ENCODE peak calls at places on chromosome 9, in ten cellular contexts. T is GM23338, F is hepatocyte, R is gastrocnemius medialis, W is right lobe of liver, N is left ventricle myocardium inferior, S is kidney, Y is tibial artery, D is Panc1, I is breast epithelium. J is an unnamed sample.

GRCh38 chr9:69090943-69091342 is 55.4 kb downstream of the FXN start:
- DNase-seq in T (no peak), I (no peak), N (no peak), W (no peak), R (no peak), D (no peak), S (no peak), Y (no peak), F (no peak), J (no peak)

GRCh38 chr9:88831783-88832407 is 159.4 kb upstream of the S1PR3 start:
- DNase-seq in N (no peak), S (no peak), D (no peak), Y (no peak), R (no peak), W (no peak), F (no peak), I (no peak), T (peak; percentile 48), J (no peak)

GRCh38 chr9:127004946-127005769 is 90.6 kb downstream of the RALGPS1 start:
- DNase-seq in R (no peak), S (no peak), F (peak; percentile 35), D (no peak), W (no peak), I (no peak), N (no peak), T (no peak), Y (no peak), J (no peak)

GRCh38 chr9:79021084-79021483 is 550.7 kb upstream of the TLE4 start:
- DNase-seq in R (no peak), Y (no peak), I (no peak), F (no peak), S (no peak), T (no peak), D (no peak), W (no peak), N (no peak), J (no peak)

GRCh38 chr9:116286287-116286686 is 132.7 kb downstream of the PAPPA start:
- DNase-seq in T (peak; percentile 92), N (no peak), I (no peak), Y (no peak), R (no peak), S (no peak), W (no peak), D (no peak), F (peak; percentile 32), J (no peak)

GRCh38 chr9:23779220-23779619 is 46.8 kb downstream of the ELAVL2 start:
- DNase-seq in Y (no peak), F (peak; percentile 15), D (no peak), N (no peak), T (peak; percentile 66), I (no peak), S (no peak), R (no peak), W (no peak), J (no peak)

GRCh38 chr9:94173632-94174031 is 85.5 kb upstream of the ZNF169 start:
- DNase-seq in N (no peak), D (no peak), I (no peak), Y (no peak), T (no peak), F (no peak), W (no peak), S (no peak), R (no peak), J (no peak)

GRCh38 chr9:100281069-100281468 is 71.7 kb downstream of the TEX10 start:
- DNase-seq in W (no peak), I (no peak), N (no peak), D (no peak), T (no peak), Y (no peak), S (no peak), F (no peak), R (no peak), J (no peak)

GRCh38 chr9:90914868-90915483 is 113.4 kb downstream of the SYK start:
- DNase-seq in R (peak; percentile 70), N (peak; percentile 59), I (peak; percentile 77), Y (peak; percentile 56), W (peak; percentile 81), F (peak; percentile 89), S (peak; percentile 88), T (peak; percentile 86), D (peak; percentile 54), J (peak; percentile 78)

GRCh38 chr9:90919883-90920282 is 118.3 kb downstream of the SYK start:
- DNase-seq in I (no peak), R (peak; percentile 95), T (no peak), D (no peak), F (no peak), S (no peak), N (peak; percentile 48), W (no peak), Y (peak; percentile 55), J (no peak)

GRCh38 chr9:90916147-90916734 is 114.6 kb downstream of the SYK start:
- DNase-seq in R (no peak), Y (no peak), T (no peak), F (no peak), D (no peak), W (no peak), I (no peak), N (no peak), S (no peak), J (no peak)

GRCh38 chr9:90914196-90914595 is 112.6 kb downstream of the SYK start:
- DNase-seq in D (no peak), N (no peak), R (no peak), Y (no peak), I (no peak), F (no peak), S (no peak), W (no peak), T (no peak), J (no peak)

DNA sequence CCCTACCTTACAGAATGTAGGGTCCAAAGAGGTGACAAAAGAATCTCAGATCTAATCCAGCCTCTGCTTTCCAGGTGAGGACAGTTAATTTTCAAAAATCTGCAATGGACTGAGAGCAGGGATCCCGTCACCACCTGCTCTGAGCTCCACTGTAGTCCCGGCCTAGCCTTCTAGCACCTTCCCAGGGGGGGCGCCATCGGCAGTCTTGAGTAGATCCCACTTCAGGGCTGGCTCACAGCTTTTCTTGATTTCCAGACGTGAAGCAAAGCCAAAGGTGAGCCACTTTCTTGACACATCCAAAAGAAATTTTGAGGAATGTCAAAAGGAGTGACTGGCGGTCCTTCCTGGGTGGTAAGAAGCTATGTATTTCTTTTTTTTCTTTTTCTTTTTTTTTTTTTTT is 114.1 kb downstream of the SYK start:
- DNase-seq in R (peak; percentile 55), I (no peak), N (no peak), D (no peak), F (peak; percentile 46), Y (no peak), S (no peak), W (no peak), T (peak; percentile 84), J (no peak)
- TF ChIP-seq CTCF in R (no peak), I (no peak), N (no peak), D (no peak), F (peak; percentile 31), Y (no peak), S (no peak), W (no peak), T (peak; percentile 76), J (no peak)

GRCh38 chr9:114769664-114770063 is 36.2 kb downstream of the TNFSF15 start:
- DNase-seq in D (no peak), R (no peak), T (no peak), N (no peak), S (no peak), F (no peak), W (no peak), I (no peak), Y (no peak), J (no peak)

GRCh38 chr9:114775121-114775520 is 30.7 kb downstream of the TNFSF15 start:
- DNase-seq in T (no peak), D (no peak), S (no peak), W (no peak), F (no peak), I (no peak), R (no peak), N (no peak), Y (no peak), J (no peak)

GRCh38 chr9:114771901-114772300 is 33.9 kb downstream of the TNFSF15 start:
- DNase-seq in I (no peak), N (no peak), Y (no peak), D (no peak), T (no peak), R (no peak), S (no peak), W (no peak), F (no peak), J (no peak)

GRCh38 chr9:114774504-114774903 is 31.3 kb downstream of the TNFSF15 start:
- DNase-seq in Y (no peak), F (no peak), N (no peak), R (no peak), I (no peak), T (no peak), W (no peak), S (no peak), D (no peak), J (no peak)

DNA sequence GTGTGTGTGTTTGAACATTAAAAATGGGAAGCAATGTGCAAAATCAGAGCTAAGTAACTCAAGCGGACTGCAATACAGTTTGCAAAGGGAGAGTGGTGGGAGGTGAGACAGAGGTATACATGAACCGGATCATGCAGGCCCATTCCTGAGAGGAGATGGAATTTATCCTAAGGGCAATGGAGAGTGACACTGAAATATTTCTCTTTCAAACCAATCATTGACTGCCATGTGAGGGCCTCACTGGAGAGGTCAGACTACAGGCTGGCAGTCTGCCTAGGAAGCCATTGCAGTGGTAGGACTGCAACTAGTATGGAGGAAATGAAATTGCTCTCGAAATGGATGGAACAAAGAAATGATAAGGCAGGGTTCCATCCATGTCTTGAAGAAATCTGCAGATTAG is 34.8 kb downstream of the TNFSF15 start:
- DNase-seq in Y (no peak), N (no peak), I (no peak), S (no peak), D (no peak), R (no peak), T (no peak), W (no peak), F (no peak), J (no peak)
- H3K4me1 ChIP-seq in Y (no peaks in the 10 kb centered on the region), N (no peaks in the 10 kb centered on the region), I (no peaks in the 10 kb centered on the region), S (no peaks in the 10 kb centered on the region), D (no peaks in the 10 kb centered on the region), R (no peaks in the 10 kb centered on the region), T (no peaks in the 10 kb centered on the region), W (no peaks in the 10 kb centered on the region), F (peaks cover 6% of the 10 kb centered on the region), J (no peaks in the 10 kb centered on the region)

GRCh38 chr9:136265561-136266355 is 20.1 kb upstream of the QSOX2 start:
- DNase-seq in N (no peak), S (peak; percentile 60), W (no peak), T (no peak), R (no peak), F (no peak), Y (no peak), I (no peak), D (no peak), J (no peak)

GRCh38 chr9:136268318-136268717 is 22.7 kb upstream of the QSOX2 start:
- DNase-seq in Y (no peak), D (no peak), N (no peak), S (no peak), W (no peak), R (no peak), I (no peak), F (peak; percentile 32), T (peak; percentile 58), J (no peak)

GRCh38 chr9:136268776-136269175 is 23.2 kb upstream of the QSOX2 start:
- DNase-seq in D (no peak), T (no peak), Y (no peak), N (no peak), R (no peak), S (no peak), W (no peak), I (no peak), F (no peak), J (no peak)

GRCh38 chr9:136264803-136265405 is 19.3 kb upstream of the QSOX2 start:
- DNase-seq in I (no peak), F (no peak), R (no peak), D (no peak), T (no peak), Y (no peak), W (no peak), S (peak; percentile 75), N (no peak), J (no peak)

DNA sequence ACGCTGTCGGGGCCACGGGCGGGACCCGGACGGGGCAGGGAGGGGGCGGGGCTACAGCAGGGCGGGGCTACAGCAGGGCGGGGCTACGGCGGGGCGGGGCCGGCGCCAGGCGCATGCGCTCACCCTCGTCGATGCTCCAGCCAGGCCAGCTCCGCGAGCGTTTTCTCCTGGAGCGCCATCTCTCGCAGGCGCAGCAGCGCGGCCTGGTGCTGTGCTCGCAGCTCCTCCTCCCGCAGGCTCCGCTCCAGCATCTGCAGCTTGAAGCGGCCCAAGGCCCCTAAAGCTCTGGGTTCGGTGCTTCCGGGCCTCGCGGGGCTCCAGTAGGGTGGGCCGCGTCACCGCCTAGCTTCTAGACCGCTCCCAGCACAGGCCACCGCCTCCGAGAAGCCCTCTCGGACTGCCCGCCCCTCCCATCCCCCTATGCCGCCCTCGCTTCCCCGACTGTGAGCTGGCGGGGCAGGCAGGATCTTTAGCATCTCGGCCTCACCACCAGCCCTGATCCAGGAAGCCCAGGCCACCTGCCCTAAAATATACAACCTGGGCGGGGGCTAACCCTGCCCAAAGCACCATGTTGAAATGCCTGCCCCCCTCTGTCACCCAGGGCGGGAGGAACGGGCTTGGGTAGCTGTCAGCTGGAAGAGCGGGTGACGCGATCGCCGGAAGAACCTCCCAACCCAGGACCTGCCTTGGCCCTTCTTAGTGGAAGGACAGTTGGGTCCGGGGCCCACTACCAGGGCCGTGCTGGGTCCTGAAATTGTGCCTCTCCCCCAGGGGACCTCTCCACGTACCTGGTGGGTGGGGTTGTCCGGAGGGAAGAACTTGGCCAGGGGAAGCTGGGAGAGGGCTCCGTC is 21.9 kb upstream of the QSOX2 start:
- DNase-seq in R (peak; percentile 58), S (peak; percentile 93), F (peak; percentile 92), T (peak; percentile 85), Y (peak; percentile 54), I (peak; percentile 65), N (peak; percentile 80), W (peak; percentile 89), D (no peak), J (peak; percentile 76)
- TF ChIP-seq CTCF in R (no peak), S (no peak), F (peak; percentile 25), T (peak; percentile 41), Y (no peak), I (no peak), N (peak; percentile 28), W (peak; percentile 47), D (no peak), J (peak; percentile 51)

GRCh38 chr9:112886351-112886750 is 4.3 kb downstream of the SLC46A2 start:
- DNase-seq in W (no peak), I (no peak), S (no peak), T (no peak), Y (no peak), F (no peak), D (no peak), R (no peak), N (no peak), J (no peak)
- H3K4me1 ChIP-seq in W (peaks cover 10% of the 10 kb centered on the region), I (no peaks in the 10 kb centered on the region), S (no peaks in the 10 kb centered on the region), T (no peaks in the 10 kb centered on the region), Y (peaks cover 12% of the 10 kb centered on the region), F (no peaks in the 10 kb centered on the region), D (no peaks in the 10 kb centered on the region), R (no peaks in the 10 kb centered on the region), N (peaks cover 13% of the 10 kb centered on the region), J (no peaks in the 10 kb centered on the region)

J was measured in right atrium auricular region.